ENCODE peak calls at places on chromosome 9, in four cellular contexts. One of them, this sample, is unnamed.
A peak's percentile ranks its signal among the peaks of the same experiment; 100 is the strongest.

GRCh38 chr9:36328798-36329411 is 70.7 kb upstream of the GNE start:
- DNase-seq in AG04449: peak; percentile 31
- DNase-seq in fibroblast of mammary gland: peak; percentile 82
- DNase-seq in body of pancreas: peak; percentile 49
- DNase-seq in this sample: peak; percentile 88

GRCh38 chr9:133680976-133681657 is 45.0 kb downstream of the DBH start:
- DNase-seq in AG04449: no peak
- DNase-seq in fibroblast of mammary gland: no peak
- DNase-seq in body of pancreas: no peak
- DNase-seq in this sample: no peak

GRCh38 chr9:109755040-109755439 is 25.0 kb upstream of the PALM2AKAP2 start:
- DNase-seq in AG04449: no peak
- DNase-seq in fibroblast of mammary gland: no peak
- DNase-seq in body of pancreas: no peak
- DNase-seq in this sample: no peak

GRCh38 chr9:96014078-96014477 is 138.6 kb downstream of the ERCC6L2 start:
- DNase-seq in AG04449: no peak
- DNase-seq in fibroblast of mammary gland: no peak
- DNase-seq in body of pancreas: no peak
- DNase-seq in this sample: no peak

GRCh38 chr9:96321515-96321914 is 19.5 kb upstream of the HSD17B3 start:
- DNase-seq in AG04449: no peak
- DNase-seq in fibroblast of mammary gland: no peak
- DNase-seq in body of pancreas: no peak
- DNase-seq in this sample: no peak

GRCh38 chr9:76927540-76928240 is 21.8 kb upstream of the PRUNE2 start:
- DNase-seq in AG04449: no peak
- DNase-seq in fibroblast of mammary gland: peak; percentile 64
- DNase-seq in body of pancreas: no peak
- DNase-seq in this sample: peak; percentile 33

GRCh38 chr9:111599092-111599947 is at the start of gene PTGR1:
- DNase-seq in AG04449: peak; percentile 38
- DNase-seq in fibroblast of mammary gland: peak; percentile 91
- DNase-seq in body of pancreas: peak; percentile 80
- DNase-seq in this sample: peak; percentile 94

GRCh38 chr9:76817489-76817888 is 53.3 kb downstream of the PCA3 start:
- DNase-seq in AG04449: no peak
- DNase-seq in fibroblast of mammary gland: peak; percentile 98
- DNase-seq in body of pancreas: no peak
- DNase-seq in this sample: peak; percentile 53

GRCh38 chr9:72615931-72616330 is 94.5 kb downstream of the TMC1 start:
- DNase-seq in AG04449: no peak
- DNase-seq in fibroblast of mammary gland: peak; percentile 32
- DNase-seq in body of pancreas: no peak
- DNase-seq in this sample: no peak

GRCh38 chr9:21255538-21256212 is 15.9 kb upstream of the IFNA14 start:
- DNase-seq in AG04449: no peak
- DNase-seq in fibroblast of mammary gland: no peak
- DNase-seq in body of pancreas: no peak
- DNase-seq in this sample: no peak

GRCh38 chr9:92960561-92961290 is 13.4 kb downstream of the FGD3 start:
- DNase-seq in AG04449: no peak
- DNase-seq in fibroblast of mammary gland: no peak
- DNase-seq in body of pancreas: no peak
- DNase-seq in this sample: no peak

GRCh38 chr9:134619983-134620612 is 21.5 kb upstream of the COL5A1 start:
- DNase-seq in AG04449: no peak
- DNase-seq in fibroblast of mammary gland: no peak
- DNase-seq in body of pancreas: no peak
- DNase-seq in this sample: no peak

GRCh38 chr9:91948061-91948422 is 2.0 kb downstream of the ROR2 start:
- DNase-seq in AG04449: no peak
- DNase-seq in fibroblast of mammary gland: peak; percentile 69
- DNase-seq in body of pancreas: no peak
- DNase-seq in this sample: peak; percentile 56

GRCh38 chr9:22969350-22969979 is 522.8 kb downstream of the DMRTA1 start:
- DNase-seq in AG04449: no peak
- DNase-seq in fibroblast of mammary gland: no peak
- DNase-seq in body of pancreas: no peak
- DNase-seq in this sample: no peak

GRCh38 chr9:127763918-127764384 is 14.5 kb downstream of the SH2D3C start:
- DNase-seq in AG04449: no peak
- DNase-seq in fibroblast of mammary gland: peak; percentile 23
- DNase-seq in body of pancreas: no peak
- DNase-seq in this sample: peak; percentile 83

GRCh38 chr9:91571036-91571435 is 147.4 kb upstream of the NFIL3 start:
- DNase-seq in AG04449: no peak
- DNase-seq in fibroblast of mammary gland: no peak
- DNase-seq in body of pancreas: no peak
- DNase-seq in this sample: no peak